ENCODE peak calls at places on chromosomes 7 and 10, in nine cellular contexts. S, Q, A, T, X, Y, R, N and Z are unnamed samples.

GRCh38 chr7:36003343-36003742 is 149.7 kb upstream of the EEPD1 start:
- DNase-seq in S (no peak), Q (no peak), A (no peak), T (no peak), X (no peak), Y (no peak), R (no peak), N (no peak), Z (no peak)

GRCh38 chr10:21334891-21335696 is 190.4 kb downstream of the SKIDA1 start:
- DNase-seq in S (peak; percentile 69), Q (peak; percentile 89), A (no peak), T (no peak), X (no peak), Y (peak; percentile 19), R (peak; percentile 50), N (no peak), Z (peak; percentile 31)

GRCh38 chr10:49486738-49487137 is 52.2 kb downstream of the ERCC6 start:
- DNase-seq in S (no peak), Q (no peak), A (no peak), T (no peak), X (no peak), Y (no peak), R (no peak), N (no peak), Z (no peak)

GRCh38 chr10:86580549-86580886 is 58.9 kb upstream of the WAPL start:
- DNase-seq in S (no peak), Q (no peak), A (no peak), T (no peak), X (peak; percentile 10), Y (no peak), R (no peak), N (no peak), Z (no peak)

GRCh38 chr7:80699030-80699638 is 60.7 kb downstream of the CD36 start:
- DNase-seq in S (no peak), Q (no peak), A (no peak), T (peak; percentile 77), X (peak; percentile 41), Y (no peak), R (no peak), N (peak; percentile 78), Z (no peak)

GRCh38 chr7:116999316-116999715 is 46.0 kb downstream of the ST7 start:
- DNase-seq in S (no peak), Q (no peak), A (no peak), T (no peak), X (no peak), Y (no peak), R (no peak), N (no peak), Z (no peak)

GRCh38 chr10:102085336-102085735 is 20.2 kb downstream of the HPS6 start:
- DNase-seq in S (no peak), Q (no peak), A (no peak), T (no peak), X (peak; percentile 14), Y (no peak), R (no peak), N (no peak), Z (no peak)

GRCh38 chr10:79220296-79220695 is 127.0 kb upstream of the PPIF start:
- DNase-seq in S (no peak), Q (no peak), A (peak; percentile 65), T (no peak), X (no peak), Y (no peak), R (no peak), N (no peak), Z (no peak)

GRCh38 chr10:23516530-23516929 is 77.7 kb downstream of the OTUD1 start:
- DNase-seq in S (no peak), Q (no peak), A (no peak), T (peak; percentile 71), X (no peak), Y (no peak), R (no peak), N (no peak), Z (no peak)

GRCh38 chr10:128063736-128064614 is 62.2 kb downstream of the MKI67 start:
- DNase-seq in S (peak; percentile 75), Q (no peak), A (no peak), T (peak; percentile 30), X (no peak), Y (no peak), R (no peak), N (no peak), Z (peak; percentile 30)

GRCh38 chr10:50392966-50393718 is 141.8 kb upstream of the ASAH2 start:
- DNase-seq in S (no peak), Q (peak; percentile 52), A (no peak), T (no peak), X (no peak), Y (no peak), R (no peak), N (no peak), Z (no peak)

GRCh38 chr7:154503962-154504550 is 451.9 kb downstream of the DPP6 start:
- DNase-seq in S (no peak), Q (no peak), A (no peak), T (peak; percentile 68), X (peak; percentile 71), Y (no peak), R (no peak), N (peak; percentile 41), Z (no peak)

GRCh38 chr10:3126741-3127342 is 45.7 kb downstream of the PITRM1 start:
- DNase-seq in S (no peak), Q (peak; percentile 32), A (peak; percentile 81), T (no peak), X (no peak), Y (no peak), R (no peak), N (no peak), Z (no peak)

GRCh38 chr10:78513986-78514385 is 480.3 kb downstream of the RPS24 start:
- DNase-seq in S (no peak), Q (no peak), A (no peak), T (no peak), X (no peak), Y (no peak), R (no peak), N (no peak), Z (no peak)

GRCh38 chr7:43758861-43759683 is 592 bp downstream of the BLVRA start:
- DNase-seq in S (peak; percentile 80), Q (peak; percentile 32), A (peak; percentile 72), T (peak; percentile 71), X (peak; percentile 9), Y (peak; percentile 41), R (peak; percentile 36), N (no peak), Z (peak; percentile 92)

GRCh38 chr7:91465595-91466061 is 201.4 kb downstream of the FZD1 start:
- DNase-seq in S (no peak), Q (no peak), A (no peak), T (no peak), X (no peak), Y (no peak), R (no peak), N (no peak), Z (no peak)

GRCh38 chr10:114300036-114300645 is 61.1 kb downstream of the VWA2 start:
- DNase-seq in S (no peak), Q (no peak), A (no peak), T (no peak), X (no peak), Y (no peak), R (no peak), N (no peak), Z (no peak)
- H3K36me3 ChIP-seq in S (no peaks in the 10 kb centered on the region), Q (no peaks in the 10 kb centered on the region), A (peaks cover 7% of the 10 kb centered on the region), T (peaks cover 10% of the 10 kb centered on the region), X (no peaks in the 10 kb centered on the region), Y (no peaks in the 10 kb centered on the region), R (peaks cover 30% of the 10 kb centered on the region), N (peaks cover 26% of the 10 kb centered on the region), Z (peaks cover 15% of the 10 kb centered on the region)

GRCh38 chr7:134619627-134620331 is 26.9 kb upstream of the BPGM start:
- DNase-seq in S (no peak), Q (no peak), A (no peak), T (no peak), X (no peak), Y (no peak), R (no peak), N (peak; percentile 91), Z (no peak)
- TF ChIP-seq CTCF in S (no peak), Q (no peak), A (no peak), T (no peak), X (no peak), Y (no peak), R (no peak), N (no peak), Z (no peak)

DNA sequence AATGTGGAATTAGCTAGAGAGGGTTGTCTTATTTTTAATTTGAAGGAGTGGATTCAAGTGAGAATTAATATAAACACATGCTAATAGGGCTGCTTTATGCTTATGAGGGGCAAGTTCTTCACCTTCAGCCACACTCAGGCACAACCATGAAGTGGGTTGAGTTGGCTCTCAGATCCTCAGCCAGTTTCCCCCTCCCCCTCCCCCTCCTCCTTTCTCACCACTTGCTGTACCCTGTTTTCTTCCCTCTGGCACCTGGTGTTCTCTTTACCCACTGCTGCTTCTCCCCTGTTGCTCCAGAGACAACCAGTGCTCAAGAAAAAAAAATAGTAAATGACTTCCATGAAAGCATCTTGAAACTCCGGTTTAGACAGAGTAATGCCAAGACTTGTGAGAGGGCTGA is 1083.3 kb downstream of the CNTNAP2 start:
- DNase-seq in S (peak; percentile 55), Q (no peak), A (no peak), T (no peak), X (no peak), Y (no peak), R (no peak), N (no peak), Z (no peak)
- H3K4me1 ChIP-seq in S (no peaks in the 10 kb centered on the region), Q (no peaks in the 10 kb centered on the region), A (no peaks in the 10 kb centered on the region), T (no peaks in the 10 kb centered on the region), X (no peaks in the 10 kb centered on the region), Y (no peaks in the 10 kb centered on the region), R (no peaks in the 10 kb centered on the region), N (no peaks in the 10 kb centered on the region), Z (no peaks in the 10 kb centered on the region)

DNA sequence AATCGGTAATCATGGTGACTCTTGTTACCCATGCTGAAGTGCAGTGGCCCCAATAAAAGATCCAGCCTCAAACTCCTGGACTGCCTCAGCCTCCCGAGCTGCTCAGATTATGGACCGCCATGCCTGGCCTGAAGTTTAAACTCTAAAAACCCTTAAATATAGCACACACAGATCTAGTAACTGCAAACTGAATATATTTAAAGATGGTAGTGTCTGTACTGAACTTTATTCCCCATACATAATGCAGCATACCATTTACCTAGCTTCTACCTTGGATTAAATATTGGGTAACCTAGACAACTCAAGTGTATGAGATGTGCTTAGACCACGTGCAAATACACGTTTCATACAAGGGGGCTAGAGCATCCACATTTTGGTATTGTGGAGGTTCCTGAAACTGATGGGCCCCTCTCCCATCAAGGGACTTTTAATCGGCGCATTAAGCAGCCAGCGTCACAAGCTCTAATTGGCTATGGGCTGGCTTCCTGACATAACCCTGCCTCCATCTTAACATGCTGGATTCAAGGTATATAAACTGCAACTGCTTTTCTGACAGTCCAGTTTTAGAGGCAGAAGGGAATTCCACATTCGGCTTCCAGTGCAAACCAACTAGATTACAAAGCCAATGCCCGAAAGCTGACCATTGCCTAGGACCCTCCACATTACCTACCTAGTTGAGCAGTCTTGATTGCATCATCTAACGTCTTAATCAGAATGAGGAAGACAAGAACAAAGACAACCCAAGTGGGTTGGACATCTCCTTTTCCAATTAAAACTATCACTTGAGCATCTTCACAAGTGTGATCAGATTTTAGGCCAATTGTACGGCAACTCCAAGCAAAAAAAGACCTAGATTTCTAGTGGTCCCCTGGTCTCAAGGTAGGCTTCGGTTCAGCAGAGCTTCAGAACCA is 12.9 kb downstream of the HNRNPA2B1 start:
- DNase-seq in S (peak; percentile 75), Q (no peak), A (no peak), T (peak; percentile 66), X (peak; percentile 43), Y (no peak), R (no peak), N (no peak), Z (no peak)
- H3K36me3 ChIP-seq in S (peaks cover 64% of the 10 kb centered on the region), Q (no peaks in the 10 kb centered on the region), A (peaks cover 46% of the 10 kb centered on the region), T (peaks cover 36% of the 10 kb centered on the region), X (peaks cover 92% of the 10 kb centered on the region), Y (peaks cover 19% of the 10 kb centered on the region), R (peaks cover 84% of the 10 kb centered on the region), N (peaks cover 46% of the 10 kb centered on the region), Z (peaks cover 45% of the 10 kb centered on the region)